ENCODE peak calls at places on chromosomes 1 and 21, in eight cellular contexts. W is lower lobe of right lung, V is GM20000, Z is AG04450, Y is uterus, B is transverse colon, C is foreskin fibroblast, G is pancreas. J is an unnamed sample.

GRCh38 chr1:5267603-5268235 is 613.3 kb downstream of the AJAP1 start:
- DNase-seq in W (no peak), V (no peak), Z (no peak), Y (no peak), B (no peak), C (no peak), G (no peak), J (no peak)

GRCh38 chr1:203870256-203870655 is 8.9 kb downstream of the SNRPE start:
- DNase-seq in W (no peak), V (no peak), Z (no peak), Y (no peak), B (no peak), C (peak), G (no peak), J (no peak)

GRCh38 chr21:41928621-41929220 is 25.1 kb downstream of the C2CD2 start:
- DNase-seq in W (no peak), V (peak), Z (no peak), Y (no peak), B (no peak), C (no peak), G (no peak), J (peak)

GRCh38 chr1:166933633-166934032 is 41.7 kb downstream of the ILDR2 start:
- DNase-seq in W (no peak), V (no peak), Z (no peak), Y (no peak), B (no peak), C (peak), G (no peak), J (no peak)

GRCh38 chr1:220775238-220775853 is 11.4 kb upstream of the MTARC1 start:
- DNase-seq in W (no peak), V (peak), Z (no peak), Y (no peak), B (peak), C (peak), G (no peak), J (no peak)

GRCh38 chr1:156859523-156860112 is 701 bp upstream of the INSRR start:
- DNase-seq in W (no peak), V (peak), Z (no peak), Y (peak), B (no peak), C (peak), G (no peak), J (no peak)

GRCh38 chr1:3060112-3060511 is 8.9 kb upstream of the PRDM16 start:
- DNase-seq in W (no peak), V (no peak), Z (no peak), Y (no peak), B (no peak), C (no peak), G (peak), J (peak)

GRCh38 chr1:174041369-174041768 is 19.2 kb upstream of the RC3H1 start:
- DNase-seq in W (no peak), V (no peak), Z (no peak), Y (no peak), B (no peak), C (no peak), G (no peak), J (no peak)

GRCh38 chr1:164774413-164774812 is 215.4 kb downstream of the PBX1 start:
- DNase-seq in W (no peak), V (no peak), Z (no peak), Y (no peak), B (no peak), C (no peak), G (no peak), J (no peak)

GRCh38 chr1:89578940-89579684 is 53.8 kb upstream of the LRRC8C start:
- DNase-seq in W (no peak), V (no peak), Z (no peak), Y (no peak), B (no peak), C (no peak), G (no peak), J (no peak)

GRCh38 chr1:232990729-232991128 is 40.3 kb downstream of the NTPCR start:
- DNase-seq in W (no peak), V (no peak), Z (no peak), Y (no peak), B (no peak), C (no peak), G (no peak), J (no peak)

GRCh38 chr1:44785501-44786137 is 2.4 kb downstream of the BEST4 start:
- DNase-seq in W (peak), V (no peak), Z (no peak), Y (no peak), B (no peak), C (no peak), G (no peak), J (peak)

GRCh38 chr21:17550671-17551308 is 37.9 kb downstream of the CXADR start:
- DNase-seq in W (no peak), V (no peak), Z (no peak), Y (no peak), B (no peak), C (no peak), G (no peak), J (no peak)

GRCh38 chr1:15731735-15732685 is 4.0 kb upstream of the SLC25A34 start:
- DNase-seq in W (no peak), V (no peak), Z (no peak), Y (no peak), B (no peak), C (no peak), G (no peak), J (no peak)

GRCh38 chr1:11882814-11883538 is 24.2 kb upstream of the NPPB start:
- DNase-seq in W (peak), V (no peak), Z (no peak), Y (no peak), B (peak), C (no peak), G (peak), J (no peak)

GRCh38 chr1:164765993-164766720 is 207.2 kb downstream of the PBX1 start:
- DNase-seq in W (no peak), V (no peak), Z (no peak), Y (no peak), B (no peak), C (no peak), G (no peak), J (no peak)

GRCh38 chr1:213366141-213366831 is 315.2 kb downstream of the RPS6KC1 start:
- DNase-seq in W (no peak), V (no peak), Z (no peak), Y (no peak), B (no peak), C (no peak), G (no peak), J (no peak)

GRCh38 chr1:12255918-12256317 is 26.1 kb downstream of the VPS13D start:
- DNase-seq in W (no peak), V (no peak), Z (no peak), Y (no peak), B (no peak), C (no peak), G (no peak), J (no peak)

GRCh38 chr1:169133801-169134558 is 27.5 kb downstream of the ATP1B1 start:
- DNase-seq in W (no peak), V (no peak), Z (no peak), Y (no peak), B (no peak), C (peak), G (no peak), J (no peak)

GRCh38 chr1:25232027-25232865 is at the start of gene SYF2:
- DNase-seq in W (peak), V (peak), Z (peak), Y (peak), B (peak), C (peak), G (peak), J (no peak)

GRCh38 chr1:161838362-161838761 is 72.2 kb downstream of the ATF6 start:
- DNase-seq in W (no peak), V (no peak), Z (no peak), Y (peak), B (no peak), C (no peak), G (no peak), J (no peak)

GRCh38 chr21:32386195-32386870 is 6.5 kb downstream of the URB1 start:
- DNase-seq in W (no peak), V (no peak), Z (no peak), Y (no peak), B (no peak), C (peak), G (no peak), J (no peak)

GRCh38 chr1:205287723-205288122 is 33.8 kb downstream of the NUAK2 start:
- DNase-seq in W (no peak), V (no peak), Z (no peak), Y (no peak), B (no peak), C (peak), G (no peak), J (no peak)

GRCh38 chr21:27206368-27206982 is 239.6 kb upstream of the ADAMTS5 start:
- DNase-seq in W (no peak), V (no peak), Z (no peak), Y (no peak), B (no peak), C (peak), G (no peak), J (no peak)

GRCh38 chr1:160539896-160540858 is 17.1 kb upstream of the SLAMF6 start:
- DNase-seq in W (no peak), V (peak), Z (no peak), Y (no peak), B (peak), C (no peak), G (peak), J (no peak)

GRCh38 chr1:52432807-52433206 is 28.4 kb downstream of the PRPF38A start:
- DNase-seq in W (no peak), V (no peak), Z (no peak), Y (no peak), B (no peak), C (no peak), G (no peak), J (no peak)

GRCh38 chr1:110007458-110007857 is 22.9 kb downstream of the AHCYL1 start:
- DNase-seq in W (no peak), V (no peak), Z (no peak), Y (no peak), B (no peak), C (no peak), G (no peak), J (no peak)

GRCh38 chr1:239084459-239085080 is 301.8 kb upstream of the CHRM3 start:
- DNase-seq in W (no peak), V (no peak), Z (no peak), Y (no peak), B (no peak), C (no peak), G (no peak), J (no peak)
- TF ChIP-seq CTCF in W (no peak), V (no peak), Z (no peak), Y (no peak), B (no peak), C (no peak), G (no peak), J (no peak)

GRCh38 chr1:23566304-23566703 is 7.0 kb upstream of the ID3 start:
- DNase-seq in W (peak), V (no peak), Z (no peak), Y (no peak), B (no peak), C (no peak), G (no peak), J (no peak)
- TF ChIP-seq CTCF in W (no peak), V (no peak), Z (peak), Y (no peak), B (no peak), C (peak), G (no peak), J (peak)

DNA sequence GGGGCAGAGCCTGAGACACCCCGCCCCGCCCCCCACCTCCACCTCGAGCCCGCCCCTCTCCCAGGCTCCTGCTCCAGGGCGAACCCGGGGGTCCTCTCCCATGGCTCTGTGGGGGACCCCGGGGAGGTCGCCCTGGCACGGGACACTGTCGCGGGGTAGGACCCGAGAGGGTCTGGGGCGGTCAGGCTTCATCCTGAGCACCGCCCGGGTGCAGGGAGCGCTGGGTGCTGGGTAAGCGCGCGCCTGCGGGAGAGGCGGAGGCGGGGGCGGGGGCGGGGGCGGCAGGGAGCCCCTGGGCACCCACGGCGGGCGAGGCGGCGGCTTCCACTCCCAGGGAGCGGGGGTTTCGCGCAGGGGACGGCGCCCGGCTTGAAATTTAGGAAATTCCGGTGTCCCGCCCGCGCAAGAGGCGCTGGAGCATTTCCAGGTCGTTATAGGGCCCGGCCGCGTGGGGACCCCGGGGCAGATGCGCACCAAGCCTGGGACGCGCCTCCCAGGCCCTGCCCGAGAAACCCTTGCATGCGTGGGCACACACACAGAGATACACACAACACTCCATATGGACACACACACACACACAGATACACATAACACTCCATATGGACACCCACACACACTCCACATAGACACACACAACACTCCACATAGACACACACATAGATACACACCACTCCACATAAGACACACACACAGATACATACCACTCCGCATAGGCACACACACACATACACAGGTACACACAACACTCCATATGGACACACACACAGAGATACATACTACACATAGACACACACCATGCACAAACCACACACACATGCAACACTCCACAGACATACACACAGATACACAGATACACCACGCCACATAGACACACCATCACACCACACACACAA is 48.7 kb upstream of the SLC19A1 start:
- DNase-seq in W (peak), V (peak), Z (no peak), Y (peak), B (peak), C (peak), G (no peak), J (no peak)
- TF ChIP-seq CTCF in W (no peak), V (no peak), Z (no peak), Y (no peak), B (no peak), C (no peak), G (no peak), J (no peak)

GRCh38 chr1:93846929-93847810 is 31.8 kb downstream of the DNTTIP2 start:
- DNase-seq in W (peak), V (peak), Z (peak), Y (peak), B (peak), C (peak), G (peak), J (peak)
- TF ChIP-seq CTCF in W (peak), V (no peak), Z (no peak), Y (peak), B (no peak), C (no peak), G (no peak), J (peak)

DNA sequence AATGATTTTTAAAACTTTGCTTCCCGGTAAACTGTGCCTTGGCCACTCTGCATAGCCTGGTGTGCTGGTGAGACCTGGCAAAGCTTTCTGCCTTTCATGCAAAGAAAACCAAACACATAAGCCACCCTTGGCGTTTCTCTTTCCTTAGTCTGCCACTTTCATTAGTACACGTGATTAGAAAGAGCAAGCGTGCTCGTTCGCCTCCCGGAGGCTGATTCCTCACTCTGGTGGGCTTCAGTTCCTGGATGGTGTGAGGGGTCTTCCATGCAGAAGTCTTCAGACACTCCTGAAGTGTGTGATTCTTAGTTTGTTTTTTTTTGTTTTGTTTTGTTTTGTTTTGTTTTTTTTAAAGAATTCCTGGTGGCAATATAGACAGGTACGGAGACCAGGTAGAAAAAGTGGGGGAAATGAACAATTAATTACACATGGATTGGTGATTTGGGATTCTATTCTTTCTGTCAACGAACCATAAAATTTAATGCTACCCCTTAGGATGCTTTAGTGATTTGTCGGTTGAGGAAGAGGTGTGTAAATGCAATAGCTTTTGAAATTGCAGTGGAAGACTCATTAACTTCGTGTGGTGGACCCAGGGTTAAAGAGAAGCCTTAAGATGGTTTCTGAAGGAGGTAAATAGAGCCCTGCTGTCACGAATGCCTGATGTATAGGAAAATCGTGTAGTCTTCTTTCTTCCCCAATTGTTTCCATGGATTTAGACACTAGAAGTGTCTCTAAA is 2.1 kb downstream of the GALNT2 start:
- DNase-seq in W (no peak), V (peak), Z (no peak), Y (no peak), B (peak), C (no peak), G (peak), J (no peak)
- TF ChIP-seq CTCF in W (no peak), V (no peak), Z (no peak), Y (no peak), B (no peak), C (no peak), G (no peak), J (peak)

DNA sequence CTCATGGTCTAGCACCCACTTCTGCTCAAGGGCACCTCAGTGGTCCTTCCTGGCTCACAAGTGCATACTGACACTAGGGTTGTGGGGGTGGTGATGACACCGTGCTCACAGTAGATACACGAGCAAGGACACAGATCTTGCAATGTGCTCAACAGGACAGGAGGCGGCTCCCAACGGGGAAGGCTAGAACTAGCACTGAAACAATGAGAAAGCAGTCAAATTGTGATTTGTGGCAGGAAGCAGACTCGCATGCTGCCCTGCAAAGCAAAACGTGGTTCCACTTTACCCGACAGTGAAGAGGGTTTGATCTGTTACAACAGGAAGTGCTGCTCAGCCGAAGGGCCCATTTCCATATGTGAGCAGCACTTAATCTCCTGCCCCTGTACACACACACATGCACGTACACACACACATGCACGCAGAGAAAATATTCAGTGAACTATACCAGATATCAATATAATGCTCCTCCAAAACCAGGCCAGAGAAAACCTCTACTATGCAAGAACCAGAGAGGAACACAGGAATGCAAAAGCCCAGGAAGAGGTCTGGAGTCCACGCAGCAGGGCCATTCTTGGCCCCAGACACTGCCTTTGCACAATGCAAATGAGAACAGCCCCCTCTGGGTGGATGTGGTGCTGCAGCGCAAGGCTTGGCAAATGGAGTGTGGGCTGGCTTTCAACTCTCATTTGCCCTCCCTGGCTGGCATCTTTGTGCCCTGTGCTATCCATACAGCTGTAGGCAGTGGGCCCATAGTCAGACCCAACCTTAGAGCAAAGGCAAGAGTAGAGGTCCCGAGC is 47.1 kb downstream of the KANK4 start:
- DNase-seq in W (no peak), V (peak), Z (no peak), Y (no peak), B (no peak), C (peak), G (no peak), J (no peak)
- TF ChIP-seq CTCF in W (no peak), V (no peak), Z (no peak), Y (no peak), B (no peak), C (peak), G (no peak), J (no peak)

GRCh38 chr1:208461680-208462079 is 217.5 kb upstream of the PLXNA2 start:
- DNase-seq in W (no peak), V (peak), Z (no peak), Y (no peak), B (no peak), C (no peak), G (no peak), J (no peak)
- TF ChIP-seq CTCF in W (peak), V (peak), Z (no peak), Y (no peak), B (peak), C (peak), G (no peak), J (peak)